ENCODE peak calls at places on chromosomes 11 and 22, in seven cellular contexts. O, N, Y, X, U, Q and M are unnamed samples.

GRCh38 chr11:2792376-2793250 is 92.8 kb upstream of the KCNQ1OT1 start:
- DNase-seq in O (peak; percentile 12), N (no peak), Y (no peak), X (peak; percentile 68), U (peak; percentile 1), Q (peak; percentile 47), M (peak; percentile 2)

GRCh38 chr11:93689166-93689734 is 27.8 kb downstream of the CEP295 start:
- DNase-seq in O (no peak), N (no peak), Y (no peak), X (no peak), U (no peak), Q (no peak), M (no peak)

GRCh38 chr22:49203863-49204598 is 623.6 kb downstream of the BRD1 start:
- DNase-seq in O (peak; percentile 6), N (no peak), Y (no peak), X (peak; percentile 73), U (no peak), Q (no peak), M (no peak)

GRCh38 chr11:8730697-8731020 is 48.1 kb downstream of the RPL27A start:
- DNase-seq in O (no peak), N (no peak), Y (no peak), X (no peak), U (no peak), Q (no peak), M (no peak)

GRCh38 chr11:33533668-33534067 is 167.0 kb downstream of the C11orf91 start:
- DNase-seq in O (no peak), N (no peak), Y (peak; percentile 86), X (no peak), U (no peak), Q (no peak), M (no peak)

GRCh38 chr22:39212721-39213376 is 31.9 kb downstream of the PDGFB start:
- DNase-seq in O (no peak), N (no peak), Y (peak; percentile 50), X (peak; percentile 71), U (no peak), Q (peak; percentile 64), M (no peak)

GRCh38 chr11:2314525-2315394 is 12.9 kb downstream of the TSPAN32 start:
- DNase-seq in O (no peak), N (peak; percentile 72), Y (peak; percentile 96), X (peak; percentile 88), U (no peak), Q (no peak), M (no peak)

GRCh38 chr11:96309001-96309642 is 33.9 kb downstream of the MAML2 start:
- DNase-seq in O (no peak), N (peak; percentile 66), Y (peak; percentile 85), X (no peak), U (no peak), Q (no peak), M (no peak)

GRCh38 chr22:35568751-35569725 is 28.4 kb downstream of the RASD2 start:
- DNase-seq in O (no peak), N (peak; percentile 80), Y (peak; percentile 73), X (no peak), U (no peak), Q (no peak), M (no peak)

GRCh38 chr22:46103181-46103580 is 47.1 kb upstream of the PPARA start:
- DNase-seq in O (no peak), N (no peak), Y (no peak), X (no peak), U (no peak), Q (no peak), M (no peak)

GRCh38 chr22:18119409-18120110 is 9.0 kb downstream of the TUBA8 start:
- DNase-seq in O (no peak), N (no peak), Y (no peak), X (no peak), U (no peak), Q (no peak), M (no peak)

GRCh38 chr22:18118345-18118915 is 7.8 kb downstream of the TUBA8 start:
- DNase-seq in O (no peak), N (no peak), Y (no peak), X (no peak), U (no peak), Q (no peak), M (no peak)

GRCh38 chr22:18122254-18122554 is 11.6 kb downstream of the TUBA8 start:
- DNase-seq in O (no peak), N (no peak), Y (no peak), X (no peak), U (no peak), Q (no peak), M (no peak)

GRCh38 chr22:18120941-18121340 is 10.3 kb downstream of the TUBA8 start:
- DNase-seq in O (no peak), N (no peak), Y (no peak), X (no peak), U (no peak), Q (no peak), M (no peak)

GRCh38 chr22:18121436-18122253 is 11.0 kb downstream of the TUBA8 start:
- DNase-seq in O (peak; percentile 26), N (no peak), Y (no peak), X (no peak), U (no peak), Q (peak; percentile 52), M (no peak)
- TF ChIP-seq CTCF in O (no peak), N (no peak), Y (no peak), X (no peak), U (no peak), Q (peak; percentile 48), M (no peak)

GRCh38 chr11:68870470-68870869 is 28.8 kb upstream of the CPT1A start:
- DNase-seq in O (no peak), N (no peak), Y (peak; percentile 40), X (no peak), U (no peak), Q (peak; percentile 35), M (no peak)
- TF ChIP-seq CTCF in O (no peak), N (peak; percentile 31), Y (peak; percentile 32), X (no peak), U (no peak), Q (no peak), M (no peak)

GRCh38 chr22:33467718-33468117 is 409.5 kb upstream of the SYN3 start:
- DNase-seq in O (no peak), N (peak; percentile 73), Y (peak; percentile 42), X (no peak), U (no peak), Q (no peak), M (no peak)
- TF ChIP-seq CTCF in O (no peak), N (peak; percentile 56), Y (peak; percentile 43), X (no peak), U (no peak), Q (peak; percentile 44), M (no peak)

GRCh38 chr11:115042002-115042401 is 363.7 kb downstream of the NXPE2 start:
- DNase-seq in O (peak; percentile 35), N (no peak), Y (no peak), X (no peak), U (no peak), Q (peak; percentile 15), M (no peak)
- TF ChIP-seq CTCF in O (no peak), N (no peak), Y (no peak), X (no peak), U (no peak), Q (peak; percentile 59), M (no peak)

GRCh38 chr22:30602049-30602448 is 4.9 kb upstream of the TCN2 start:
- DNase-seq in O (no peak), N (peak; percentile 29), Y (peak; percentile 33), X (no peak), U (no peak), Q (peak; percentile 78), M (no peak)
- TF ChIP-seq CTCF in O (no peak), N (peak; percentile 43), Y (peak; percentile 44), X (no peak), U (no peak), Q (peak; percentile 68), M (peak; percentile 12)

GRCh38 chr11:119228535-119229302 is 22.6 kb downstream of the CBL start:
- DNase-seq in O (no peak), N (no peak), Y (no peak), X (no peak), U (no peak), Q (no peak), M (no peak)
- TF ChIP-seq CTCF in O (no peak), N (no peak), Y (no peak), X (no peak), U (no peak), Q (no peak), M (no peak)

DNA sequence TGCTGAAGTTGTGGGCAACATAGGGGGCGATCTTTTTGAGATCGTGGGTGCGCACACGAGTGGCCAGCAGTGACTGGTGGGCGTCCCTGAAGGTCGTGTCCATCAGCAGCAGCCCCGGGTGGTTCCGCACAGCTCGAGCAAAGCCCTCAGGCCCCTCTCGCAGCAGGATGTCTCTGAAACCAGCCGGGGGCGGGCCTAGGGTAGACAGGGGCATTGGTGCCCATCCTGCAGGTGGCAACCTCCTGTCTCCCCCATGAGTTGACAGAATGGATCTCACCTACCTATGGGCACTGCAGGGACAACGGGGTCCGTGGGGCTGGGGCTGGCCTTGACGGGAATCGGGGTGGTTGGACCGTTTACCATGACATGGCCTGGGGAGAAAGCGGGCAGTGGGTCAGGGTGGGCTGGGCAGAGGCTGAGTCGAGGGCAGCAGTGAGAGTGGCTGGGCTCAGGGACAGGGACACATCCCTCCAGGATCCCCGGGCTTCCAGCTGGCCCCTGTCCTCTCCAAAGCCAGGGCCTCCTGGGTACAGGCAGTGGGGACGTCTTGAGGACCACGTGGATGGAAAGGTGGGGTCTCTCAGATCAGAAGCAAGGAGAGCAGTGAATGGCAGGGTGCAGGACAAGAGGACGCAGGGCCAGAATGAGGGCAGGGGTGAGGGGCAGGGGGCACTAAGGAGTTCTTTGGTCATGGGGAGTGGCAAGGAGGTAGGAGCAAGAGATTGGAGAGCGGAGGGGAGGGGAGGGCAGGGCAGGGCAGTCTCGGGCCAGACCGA is 4.2 kb upstream of the LRFN4 start:
- DNase-seq in O (no peak), N (no peak), Y (no peak), X (no peak), U (no peak), Q (no peak), M (no peak)
- TF ChIP-seq CTCF in O (no peak), N (no peak), Y (no peak), X (no peak), U (no peak), Q (no peak), M (no peak)